ENCODE peak calls at places on chromosomes 11 and 22, in nine cellular contexts. R is MM.1S, Y is suprapubic skin, P is hepatocyte, J is adrenal gland, M is psoas muscle, Z is spleen, N is heart left ventricle, G is PC-9. W is an unnamed sample.

GRCh38 chr22:37560682-37561208 is 465 bp downstream of the CDC42EP1 start:
- DNase-seq in R (no peak), Y (peak; percentile 79), P (peak; percentile 73), J (peak; percentile 77), M (peak; percentile 64), Z (no peak), N (peak; percentile 79), G (peak; percentile 47), W (peak; percentile 85)

GRCh38 chr11:83722392-83722791 is 436.2 kb upstream of the CCDC90B start:
- DNase-seq in R (no peak), Y (no peak), P (no peak), J (no peak), M (no peak), Z (no peak), N (no peak), G (no peak), W (no peak)

GRCh38 chr11:120031612-120032600 is 106.0 kb downstream of the TRIM29 start:
- DNase-seq in R (no peak), Y (no peak), P (no peak), J (no peak), M (no peak), Z (no peak), N (no peak), G (no peak), W (no peak)

GRCh38 chr11:102864724-102865123 is 10.1 kb downstream of the MMP12 start:
- DNase-seq in R (no peak), Y (no peak), P (no peak), J (no peak), M (no peak), Z (no peak), N (no peak), G (no peak), W (no peak)

GRCh38 chr22:46632646-46633249 is 12.6 kb downstream of the GRAMD4 start:
- DNase-seq in R (no peak), Y (no peak), P (no peak), J (no peak), M (no peak), Z (no peak), N (peak; percentile 54), G (no peak), W (no peak)

GRCh38 chr11:134404485-134405341 is 7.3 kb downstream of the B3GAT1 start:
- DNase-seq in R (no peak), Y (no peak), P (no peak), J (no peak), M (no peak), Z (peak; percentile 64), N (no peak), G (no peak), W (no peak)

GRCh38 chr11:17760102-17761029 is 25.8 kb downstream of the KCNC1 start:
- DNase-seq in R (peak; percentile 54), Y (no peak), P (peak; percentile 66), J (peak; percentile 66), M (peak; percentile 45), Z (no peak), N (peak; percentile 63), G (peak; percentile 57), W (peak; percentile 55)

GRCh38 chr22:20207277-20208025 is 56.6 kb upstream of the CCDC188 start:
- DNase-seq in R (no peak), Y (no peak), P (no peak), J (no peak), M (no peak), Z (no peak), N (no peak), G (no peak), W (no peak)

GRCh38 chr11:47593492-47593933 is 698 bp downstream of the C1QTNF4 start:
- DNase-seq in R (no peak), Y (no peak), P (no peak), J (no peak), M (no peak), Z (peak; percentile 25), N (no peak), G (no peak), W (no peak)

GRCh38 chr11:94034207-94034606 is 13.1 kb downstream of the HEPHL1 start:
- DNase-seq in R (no peak), Y (no peak), P (no peak), J (no peak), M (no peak), Z (no peak), N (no peak), G (no peak), W (no peak)

GRCh38 chr11:69914286-69915150 is 95.3 kb upstream of the FGF3 start:
- DNase-seq in R (no peak), Y (peak; percentile 56), P (no peak), J (no peak), M (no peak), Z (peak; percentile 58), N (peak; percentile 57), G (peak; percentile 92), W (no peak)

GRCh38 chr11:83941050-83941449 is 654.9 kb upstream of the CCDC90B start:
- DNase-seq in R (no peak), Y (no peak), P (no peak), J (no peak), M (no peak), Z (no peak), N (no peak), G (no peak), W (no peak)

GRCh38 chr11:127859941-127860354 is 727.4 kb downstream of the ETS1 start:
- DNase-seq in R (no peak), Y (no peak), P (peak; percentile 36), J (no peak), M (no peak), Z (no peak), N (no peak), G (peak; percentile 62), W (no peak)

GRCh38 chr11:134524876-134525845 is 113.1 kb upstream of the B3GAT1 start:
- DNase-seq in R (no peak), Y (peak; percentile 28), P (no peak), J (no peak), M (no peak), Z (peak; percentile 38), N (no peak), G (no peak), W (no peak)

GRCh38 chr11:44775366-44776356 is 48.9 kb downstream of the TSPAN18 start:
- DNase-seq in R (peak; percentile 38), Y (no peak), P (peak; percentile 68), J (peak; percentile 83), M (peak; percentile 48), Z (peak; percentile 75), N (peak; percentile 72), G (peak; percentile 41), W (peak; percentile 61)

GRCh38 chr11:93741882-93742226 is 382 bp downstream of the C11orf54 start:
- DNase-seq in R (peak; percentile 47), Y (no peak), P (peak; percentile 76), J (peak; percentile 88), M (no peak), Z (no peak), N (no peak), G (peak; percentile 56), W (no peak)

GRCh38 chr11:19102521-19102900 is 14.5 kb upstream of the ZDHHC13 start:
- DNase-seq in R (no peak), Y (no peak), P (peak; percentile 27), J (no peak), M (no peak), Z (no peak), N (no peak), G (no peak), W (no peak)

GRCh38 chr11:27040302-27041115 is at the start of gene BBOX1:
- DNase-seq in R (no peak), Y (no peak), P (no peak), J (no peak), M (no peak), Z (no peak), N (no peak), G (peak; percentile 16), W (no peak)

GRCh38 chr11:71490731-71491390 is 36.2 kb upstream of the KRTAP5-7 start:
- DNase-seq in R (no peak), Y (no peak), P (no peak), J (no peak), M (no peak), Z (no peak), N (no peak), G (no peak), W (no peak)
- TF ChIP-seq CTCF in R (no peak), Y (no peak), P (no peak), J (no peak), M (no peak), Z (no peak), N (no peak), G (no peak), W (no peak)

DNA sequence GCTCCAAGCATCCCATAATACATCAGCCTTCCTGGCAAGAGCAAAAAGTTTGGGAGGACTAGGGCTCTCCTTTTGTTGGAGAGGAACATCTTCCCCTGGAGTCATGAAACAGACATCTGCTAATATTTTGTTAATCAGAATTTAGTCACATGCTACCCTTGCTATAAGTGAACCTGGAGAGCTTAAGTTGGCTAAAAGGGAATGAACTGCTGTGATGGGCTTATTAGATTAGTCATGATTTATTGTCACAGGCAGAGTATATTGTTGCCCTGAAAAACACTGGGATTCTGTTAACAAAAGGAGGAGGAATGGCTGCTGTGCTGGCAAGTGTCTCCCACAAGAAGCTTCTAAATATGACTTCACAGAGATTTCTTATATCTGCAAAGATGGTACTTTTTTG is 16.0 kb downstream of the TCP11L1 start:
- DNase-seq in R (no peak), Y (no peak), P (no peak), J (peak; percentile 17), M (no peak), Z (no peak), N (no peak), G (no peak), W (no peak)
- H3K4me1 ChIP-seq in R (no peaks in the 10 kb centered on the region), Y (peaks cover 11% of the 10 kb centered on the region), P (no peaks in the 10 kb centered on the region), J (no peaks in the 10 kb centered on the region), M (no peaks in the 10 kb centered on the region), Z (no peaks in the 10 kb centered on the region), N (no peaks in the 10 kb centered on the region), G (no peaks in the 10 kb centered on the region), W (no peaks in the 10 kb centered on the region)

GRCh38 chr11:97092823-97093222 is 703.0 kb downstream of the JRKL start:
- DNase-seq in R (no peak), Y (no peak), P (peak; percentile 15), J (no peak), M (no peak), Z (no peak), N (no peak), G (no peak), W (no peak)
- TF ChIP-seq CTCF in R (no peak), Y (no peak), P (peak; percentile 45), J (no peak), M (no peak), Z (no peak), N (peak; percentile 10), G (no peak), W (no peak)

DNA sequence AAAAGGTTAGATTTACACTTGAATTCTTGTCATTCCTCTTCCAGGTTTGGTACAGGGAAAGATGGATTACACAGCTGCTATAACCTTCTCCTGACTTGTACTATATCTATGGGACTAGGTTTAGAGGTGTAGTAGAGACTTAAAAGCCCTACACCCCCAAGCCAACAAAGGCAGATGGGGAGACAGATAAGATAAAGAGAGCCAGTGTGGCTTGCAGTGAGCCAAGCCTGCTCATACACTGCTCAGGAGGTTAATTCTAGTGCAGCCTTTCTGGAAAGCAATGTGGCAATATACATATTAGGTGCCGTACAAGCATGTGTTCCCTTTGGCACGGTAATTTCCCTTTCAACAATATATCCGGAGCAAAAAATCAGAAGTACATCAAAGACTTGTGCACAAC is 10.8 kb downstream of the SIK3 start:
- DNase-seq in R (no peak), Y (no peak), P (no peak), J (no peak), M (no peak), Z (no peak), N (no peak), G (no peak), W (no peak)
- H3K4me1 ChIP-seq in R (peaks cover under 1% of the 10 kb centered on the region), Y (peaks cover 22% of the 10 kb centered on the region), P (peaks cover 18% of the 10 kb centered on the region), J (peaks cover 16% of the 10 kb centered on the region), M (peaks cover 25% of the 10 kb centered on the region), Z (peaks cover 12% of the 10 kb centered on the region), N (peaks cover 6% of the 10 kb centered on the region), G (peaks cover 41% of the 10 kb centered on the region), W (peaks cover 10% of the 10 kb centered on the region)